ENCODE peak calls at places on chromosomes 16 and 17, in seven cellular contexts. V is mucosa of gallbladder; H is fibroblast of lung; F is HuH-7; J is GM04504; T is posterior cingulate gyrus; P is stimulated activated CD4-positive, alpha-beta T cell treated with anti-CD3 and anti-CD28 coated beads, Interleukin-1b, Interleukin-23, amount 100 ng/mL, for 24 hours. Y is an unnamed sample.

GRCh38 chr17:43211123-43211479 is 574 bp upstream of the TMEM106A start:
- DNase-seq in V (no peak), H (no peak), F (no peak), J (no peak), T (no peak), P (no peak), Y (no peak)

GRCh38 chr17:43431741-43432523 is 33.1 kb downstream of the ARL4D start:
- DNase-seq in V (no peak), H (peak; percentile 76), F (no peak), J (no peak), T (no peak), P (no peak), Y (no peak)

GRCh38 chr17:75412455-75413317 is 7.2 kb upstream of the GRB2 start:
- DNase-seq in V (peak; percentile 70), H (peak; percentile 48), F (peak; percentile 63), J (no peak), T (no peak), P (peak; percentile 48), Y (peak; percentile 51)

GRCh38 chr16:69564845-69565610 is 738 bp upstream of the NFAT5 start:
- DNase-seq in V (no peak), H (peak; percentile 13), F (no peak), J (no peak), T (no peak), P (no peak), Y (no peak)

GRCh38 chr17:67881083-67881482 is 55.8 kb downstream of the BPTF start:
- DNase-seq in V (no peak), H (no peak), F (no peak), J (no peak), T (no peak), P (no peak), Y (no peak)

GRCh38 chr17:35713069-35713728 is 18.2 kb upstream of the RASL10B start:
- DNase-seq in V (peak; percentile 79), H (peak; percentile 99), F (no peak), J (peak; percentile 87), T (no peak), P (no peak), Y (no peak)

GRCh38 chr16:46732561-46732960 is 15.6 kb downstream of the MYLK3 start:
- DNase-seq in V (no peak), H (no peak), F (no peak), J (no peak), T (no peak), P (no peak), Y (no peak)

GRCh38 chr17:82799591-82799990 is 40.2 kb downstream of the ZNF750 start:
- DNase-seq in V (no peak), H (no peak), F (no peak), J (no peak), T (no peak), P (no peak), Y (no peak)

GRCh38 chr17:6104956-6105355 is 34.8 kb downstream of the WSCD1 start:
- DNase-seq in V (no peak), H (no peak), F (no peak), J (no peak), T (no peak), P (no peak), Y (no peak)

GRCh38 chr16:87358696-87359095 is 24.9 kb downstream of the FBXO31 start:
- DNase-seq in V (no peak), H (no peak), F (no peak), J (no peak), T (no peak), P (no peak), Y (no peak)

GRCh38 chr17:60959011-60959410 is 281.4 kb downstream of the BCAS3 start:
- DNase-seq in V (no peak), H (peak; percentile 36), F (no peak), J (no peak), T (no peak), P (no peak), Y (no peak)

GRCh38 chr17:44193326-44194084 is 6.2 kb downstream of the ATXN7L3 start:
- DNase-seq in V (no peak), H (no peak), F (no peak), J (no peak), T (no peak), P (no peak), Y (no peak)

GRCh38 chr16:74682556-74682955 is 15.9 kb upstream of the RFWD3 start:
- DNase-seq in V (no peak), H (no peak), F (no peak), J (no peak), T (no peak), P (no peak), Y (no peak)

GRCh38 chr17:7242717-7243576 is 698 bp upstream of the GABARAP start:
- DNase-seq in V (peak; percentile 95), H (peak; percentile 97), F (peak; percentile 83), J (peak; percentile 90), T (peak; percentile 98), P (peak; percentile 88), Y (peak; percentile 88)

GRCh38 chr17:66580178-66580577 is 254.7 kb upstream of the CACNG5 start:
- DNase-seq in V (peak; percentile 57), H (peak; percentile 58), F (no peak), J (no peak), T (no peak), P (no peak), Y (no peak)

GRCh38 chr17:76404976-76405563 is 20.7 kb downstream of the SPHK1 start:
- DNase-seq in V (no peak), H (no peak), F (no peak), J (no peak), T (peak; percentile 80), P (no peak), Y (no peak)

GRCh38 chr16:56278196-56278855 is 87.0 kb downstream of the GNAO1 start:
- DNase-seq in V (no peak), H (no peak), F (no peak), J (no peak), T (no peak), P (no peak), Y (no peak)

GRCh38 chr17:73465130-73465529 is 153.3 kb upstream of the CDC42EP4 start:
- DNase-seq in V (no peak), H (no peak), F (no peak), J (no peak), T (no peak), P (no peak), Y (no peak)

GRCh38 chr16:66512589-66513404 is 37.1 kb downstream of the TK2 start:
- DNase-seq in V (no peak), H (peak; percentile 49), F (no peak), J (no peak), T (peak; percentile 33), P (no peak), Y (no peak)

GRCh38 chr17:11996722-11997146 is 541 bp downstream of the ZNF18 start:
- DNase-seq in V (peak; percentile 24), H (peak; percentile 48), F (peak; percentile 16), J (peak; percentile 25), T (peak; percentile 83), P (no peak), Y (no peak)

GRCh38 chr17:80089762-80090161 is 11.6 kb upstream of the GAA start:
- DNase-seq in V (no peak), H (no peak), F (no peak), J (no peak), T (peak; percentile 82), P (no peak), Y (no peak)

GRCh38 chr17:70945386-70945785 is 776.1 kb downstream of the KCNJ2 start:
- DNase-seq in V (no peak), H (peak; percentile 22), F (no peak), J (no peak), T (no peak), P (no peak), Y (no peak)

GRCh38 chr17:46056800-46057304 is 57.8 kb downstream of the STH start:
- DNase-seq in V (no peak), H (peak; percentile 75), F (no peak), J (peak; percentile 57), T (no peak), P (no peak), Y (no peak)

GRCh38 chr16:75260856-75261589 is 9.6 kb upstream of the BCAR1 start:
- DNase-seq in V (no peak), H (no peak), F (no peak), J (no peak), T (no peak), P (no peak), Y (no peak)

GRCh38 chr16:72481419-72481818 is 309.5 kb upstream of the PMFBP1 start:
- DNase-seq in V (no peak), H (peak; percentile 42), F (no peak), J (no peak), T (no peak), P (no peak), Y (no peak)

GRCh38 chr16:55615071-55615470 is 40.7 kb upstream of the SLC6A2 start:
- DNase-seq in V (no peak), H (no peak), F (no peak), J (no peak), T (no peak), P (no peak), Y (no peak)

GRCh38 chr17:42538482-42538881 is 2.4 kb downstream of the NAGLU start:
- DNase-seq in V (no peak), H (no peak), F (no peak), J (no peak), T (no peak), P (no peak), Y (no peak)

Y was measured in activated CD4-positive, CD25-positive, alpha-beta regulatory T cell.